ENCODE peak calls at places on chromosomes 12 and 14, in six cellular contexts. Q, R, A, K, J and T are unnamed samples.

GRCh38 chr14:53306267-53306721 is 153.2 kb upstream of the DDHD1 start:
- DNase-seq in Q (no peak), R (peak; percentile 33), A (no peak), K (peak; percentile 71), J (peak; percentile 86), T (peak; percentile 48)

GRCh38 chr14:36028218-36028617 is 148.3 kb downstream of the PTCSC3 start:
- DNase-seq in Q (no peak), R (no peak), A (no peak), K (no peak), J (no peak), T (no peak)

GRCh38 chr12:33044447-33044846 is 147.9 kb upstream of the PKP2 start:
- DNase-seq in Q (no peak), R (no peak), A (no peak), K (no peak), J (no peak), T (no peak)

GRCh38 chr14:91361236-91361811 is 56.3 kb downstream of the CCDC88C start:
- DNase-seq in Q (no peak), R (no peak), A (no peak), K (no peak), J (no peak), T (no peak)

GRCh38 chr12:124747426-124748161 is 116.1 kb downstream of the SCARB1 start:
- DNase-seq in Q (no peak), R (peak; percentile 51), A (no peak), K (no peak), J (no peak), T (no peak)

GRCh38 chr14:106372870-106373657 is 846.7 kb downstream of the TMEM121 start:
- DNase-seq in Q (peak; percentile 85), R (peak; percentile 57), A (peak; percentile 50), K (no peak), J (no peak), T (no peak)

GRCh38 chr12:88493651-88494050 is 86.6 kb downstream of the KITLG start:
- DNase-seq in Q (no peak), R (no peak), A (no peak), K (no peak), J (no peak), T (no peak)

GRCh38 chr12:89257355-89257754 is 94.9 kb downstream of the DUSP6 start:
- DNase-seq in Q (no peak), R (no peak), A (no peak), K (no peak), J (no peak), T (no peak)

GRCh38 chr12:69966839-69967238 is 141.8 kb downstream of the MYRFL start:
- DNase-seq in Q (no peak), R (no peak), A (no peak), K (no peak), J (no peak), T (peak; percentile 25)

GRCh38 chr12:242496-242895 is 20.1 kb downstream of the SLC6A13 start:
- DNase-seq in Q (peak; percentile 81), R (no peak), A (no peak), K (no peak), J (no peak), T (no peak)

GRCh38 chr12:121334513-121335343 is 17.5 kb downstream of the ANAPC5 start:
- DNase-seq in Q (no peak), R (peak; percentile 27), A (no peak), K (peak; percentile 72), J (no peak), T (no peak)

GRCh38 chr14:44712095-44712822 is 205.2 kb upstream of the FSCB start:
- DNase-seq in Q (no peak), R (no peak), A (no peak), K (peak; percentile 13), J (no peak), T (no peak)

GRCh38 chr12:121917950-121918678 is at the start of gene CFAP251:
- DNase-seq in Q (peak; percentile 99), R (peak; percentile 98), A (peak; percentile 86), K (peak; percentile 94), J (peak; percentile 66), T (peak; percentile 97)

GRCh38 chr12:131831021-131831571 is 2.9 kb downstream of the MMP17 start:
- DNase-seq in Q (peak; percentile 87), R (no peak), A (no peak), K (no peak), J (no peak), T (peak; percentile 66)

GRCh38 chr12:92553389-92553788 is 149.4 kb upstream of the PLEKHG7 start:
- DNase-seq in Q (peak; percentile 88), R (no peak), A (no peak), K (no peak), J (peak; percentile 25), T (peak; percentile 73)

GRCh38 chr14:101195309-101195724 is 291.8 kb upstream of the RTL1 start:
- DNase-seq in Q (peak; percentile 77), R (no peak), A (no peak), K (no peak), J (no peak), T (no peak)

GRCh38 chr14:102580552-102581110 is 11.8 kb upstream of the RCOR1 start:
- DNase-seq in Q (no peak), R (no peak), A (no peak), K (no peak), J (no peak), T (no peak)

GRCh38 chr12:121849660-121850059 is 9.0 kb downstream of the HPD start:
- DNase-seq in Q (no peak), R (no peak), A (no peak), K (no peak), J (no peak), T (no peak)

GRCh38 chr14:105335735-105336476 is 21.4 kb downstream of the PACS2 start:
- DNase-seq in Q (no peak), R (no peak), A (no peak), K (no peak), J (no peak), T (no peak)

GRCh38 chr14:43258396-43258795 is 1248.7 kb downstream of the FSCB start:
- DNase-seq in Q (no peak), R (no peak), A (no peak), K (no peak), J (no peak), T (no peak)

DNA sequence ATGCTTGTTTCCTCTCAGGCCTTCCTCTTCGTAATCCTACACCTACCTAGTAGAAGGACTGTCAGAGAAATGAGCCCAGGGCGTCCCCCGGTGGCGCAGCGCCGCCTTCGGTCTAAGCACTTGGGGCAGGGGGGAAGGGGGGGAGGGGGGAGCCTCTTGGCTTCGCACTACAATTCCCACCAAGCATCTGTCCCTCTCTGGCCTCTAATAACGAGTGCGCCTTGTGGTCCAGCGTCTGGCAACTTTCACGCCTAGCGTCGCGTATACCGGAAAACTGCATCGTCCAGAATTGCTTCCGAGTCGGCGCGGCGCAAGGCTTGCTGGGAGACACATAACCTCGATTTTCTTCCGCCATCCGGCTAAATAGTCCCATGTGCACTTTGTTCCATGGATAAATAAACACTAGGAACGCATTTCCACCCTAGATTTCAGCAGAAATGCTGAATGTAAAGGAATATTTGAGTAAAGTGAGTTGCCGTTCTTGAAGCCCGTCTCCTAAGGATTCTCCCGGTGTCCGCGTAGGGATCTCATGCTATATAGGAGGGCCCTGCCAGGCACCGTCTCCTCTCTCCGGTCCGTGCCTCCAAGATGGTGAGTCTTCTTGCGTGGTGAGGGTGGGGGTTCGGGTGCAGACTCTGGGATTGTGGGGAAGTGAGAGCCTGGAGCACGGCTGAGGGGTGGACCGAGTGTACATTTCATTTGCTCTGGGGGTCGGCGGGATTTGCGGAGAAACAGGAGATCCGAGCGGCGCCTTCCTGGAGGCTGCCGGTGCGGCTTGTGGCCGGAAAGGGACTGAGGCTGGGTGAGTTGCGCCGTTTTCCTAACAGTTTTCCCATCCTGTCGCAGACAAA is at the start of gene RPS26:
- DNase-seq in Q (peak; percentile 98), R (peak; percentile 95), A (peak; percentile 79), K (peak; percentile 99), J (peak; percentile 96), T (peak; percentile 98)
- TF ChIP-seq CTCF in Q (no peak), R (peak; percentile 30), A (peak; percentile 48), K (peak; percentile 66), J (peak; percentile 57), T (peak; percentile 6)

DNA sequence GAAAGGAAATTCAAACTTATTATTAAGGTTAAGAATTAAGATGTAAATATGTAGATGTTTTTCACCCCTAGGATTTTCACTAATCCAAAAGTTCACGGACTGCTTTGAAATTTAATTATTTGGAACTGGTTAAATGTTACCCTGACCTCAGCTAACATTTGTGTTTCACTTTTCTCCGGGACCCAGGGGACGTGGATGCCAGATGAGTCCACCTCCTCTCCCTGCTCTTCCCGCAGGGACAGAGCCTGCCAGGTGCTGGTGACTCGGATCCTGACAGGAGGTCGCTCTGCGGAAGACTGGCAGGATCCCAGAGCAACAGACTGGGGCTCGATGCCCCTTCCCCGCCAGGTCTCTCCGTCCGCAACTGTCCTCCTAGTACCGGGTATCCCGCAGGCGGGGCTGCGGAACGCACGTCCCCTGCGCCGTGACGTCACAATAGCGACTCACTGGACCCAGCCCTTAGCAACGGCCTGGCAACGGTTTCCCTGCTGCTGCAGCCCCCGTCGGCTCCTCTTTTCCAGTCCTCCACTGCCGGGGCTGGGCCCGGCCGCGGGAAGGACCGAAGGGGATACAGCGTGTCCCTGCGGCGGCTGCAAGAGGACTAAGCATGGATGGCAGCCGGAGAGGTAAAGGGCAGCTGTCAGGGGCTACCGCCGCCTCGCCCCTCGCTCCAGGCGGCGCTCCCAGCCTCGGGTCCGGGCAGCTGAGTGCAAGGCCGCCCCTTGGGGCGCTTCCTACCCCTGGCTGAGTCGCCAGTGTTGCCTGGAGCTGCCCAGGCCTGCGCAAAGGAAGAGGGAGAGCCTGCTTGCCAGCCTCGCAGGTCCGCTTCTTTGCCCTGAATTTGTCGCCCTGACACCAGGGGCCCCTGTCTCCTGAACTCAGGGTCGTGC is at the start of gene SPATA7:
- DNase-seq in Q (peak; percentile 98), R (peak; percentile 95), A (peak; percentile 41), K (peak; percentile 100), J (peak; percentile 91), T (peak; percentile 93)
- TF ChIP-seq CTCF in Q (no peak), R (no peak), A (no peak), K (no peak), J (no peak), T (no peak)

DNA sequence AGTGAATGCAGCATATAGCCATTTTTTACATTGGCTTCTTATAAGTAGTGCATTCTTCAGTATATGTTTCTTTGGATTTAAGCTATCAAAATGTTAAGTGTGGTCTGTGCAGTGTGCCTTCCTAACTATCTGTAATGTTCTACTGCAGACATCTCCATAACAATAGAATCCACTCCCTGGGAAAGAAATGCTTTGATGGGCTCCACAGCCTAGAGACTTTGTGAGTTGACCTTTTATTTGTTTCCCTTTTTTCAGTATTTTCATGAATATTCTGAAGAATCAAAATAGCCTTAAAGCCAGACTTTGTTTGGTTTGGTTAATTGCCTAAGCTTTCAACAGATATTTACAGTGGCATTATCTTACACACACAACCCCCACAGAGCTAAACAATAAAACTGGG is 107.2 kb downstream of the ZFC3H1 start:
- DNase-seq in Q (no peak), R (no peak), A (no peak), K (no peak), J (no peak), T (no peak)
- TF ChIP-seq CTCF in Q (no peak), R (no peak), A (no peak), K (no peak), J (no peak), T (no peak)

GRCh38 chr14:72616294-72616693 is 277.6 kb downstream of the DPF3 start:
- DNase-seq in Q (peak; percentile 13), R (no peak), A (no peak), K (no peak), J (no peak), T (no peak)

GRCh38 chr14:72618424-72618823 is 275.5 kb downstream of the DPF3 start:
- DNase-seq in Q (peak; percentile 74), R (peak; percentile 9), A (no peak), K (no peak), J (no peak), T (no peak)

GRCh38 chr14:72615511-72616121 is 278.3 kb downstream of the DPF3 start:
- DNase-seq in Q (peak; percentile 73), R (peak; percentile 12), A (no peak), K (no peak), J (no peak), T (no peak)

GRCh38 chr14:72617391-72618011 is 276.4 kb downstream of the DPF3 start:
- DNase-seq in Q (peak; percentile 78), R (peak; percentile 15), A (no peak), K (peak; percentile 48), J (no peak), T (no peak)

GRCh38 chr14:72616811-72617210 is 277.1 kb downstream of the DPF3 start:
- DNase-seq in Q (peak; percentile 64), R (peak; percentile 9), A (no peak), K (no peak), J (no peak), T (no peak)
- TF ChIP-seq CTCF in Q (no peak), R (no peak), A (no peak), K (no peak), J (no peak), T (no peak)